ENCODE peak calls at places on chromosomes 11 and 22, in nine cellular contexts. A, F, T, M, L, N, H, B and Y are unnamed samples.
A peak's percentile ranks its signal among the peaks of the same experiment; 100 is the strongest.

GRCh38 chr11:117172678-117173421 is 5.7 kb upstream of the SIDT2 start:
- DNase-seq in B (peak; percentile 45), T (no peak), N (no peak), L (no peak), A (no peak), H (peak; percentile 74), F (no peak), M (no peak), Y (peak; percentile 90)

GRCh38 chr22:35230839-35231584 is 26.3 kb upstream of the HMGXB4 start:
- DNase-seq in L (no peak), F (peak; percentile 0), T (no peak), H (no peak), A (no peak), N (peak; percentile 17), B (no peak), M (no peak), Y (no peak)

GRCh38 chr11:87263979-87264378 is 226.2 kb downstream of the TMEM135 start:
- DNase-seq in L (no peak), B (no peak), M (no peak), N (no peak), F (no peak), H (no peak), T (no peak), A (no peak), Y (no peak)

GRCh38 chr11:131592734-131593133 is 222.3 kb downstream of the NTM start:
- DNase-seq in A (no peak), T (no peak), M (no peak), L (no peak), N (no peak), H (no peak), B (no peak), F (no peak), Y (no peak)

GRCh38 chr11:282171-282570 is 4.0 kb downstream of the NLRP6 start:
- DNase-seq in H (no peak), A (no peak), N (no peak), B (no peak), M (no peak), T (no peak), L (no peak), F (no peak), Y (no peak)

GRCh38 chr11:47257518-47258316 is at the start of gene NR1H3:
- DNase-seq in H (peak; percentile 75), F (no peak), M (peak; percentile 84), N (peak; percentile 82), L (peak; percentile 86), A (no peak), B (no peak), T (peak; percentile 59), Y (peak; percentile 60)

GRCh38 chr11:1435820-1436467 is 46.2 kb downstream of the BRSK2 start:
- DNase-seq in H (no peak), F (no peak), L (no peak), N (no peak), T (no peak), M (no peak), B (no peak), A (no peak), Y (no peak)

GRCh38 chr11:119684361-119685072 is 44.5 kb downstream of the NECTIN1 start:
- DNase-seq in H (peak; percentile 45), T (peak; percentile 62), A (no peak), N (no peak), L (no peak), F (no peak), M (peak; percentile 46), B (peak; percentile 24), Y (peak; percentile 46)

GRCh38 chr11:84714316-84714780 is 912.8 kb downstream of the DLG2 start:
- DNase-seq in L (peak; percentile 29), M (peak; percentile 79), B (no peak), A (peak; percentile 48), H (peak; percentile 13), T (peak; percentile 34), F (peak; percentile 61), N (peak; percentile 65), Y (peak; percentile 1)

GRCh38 chr22:26845016-26845728 is 187.8 kb downstream of the MIAT start:
- DNase-seq in T (peak; percentile 3), A (no peak), B (no peak), L (no peak), M (no peak), F (no peak), N (no peak), H (no peak), Y (no peak)

GRCh38 chr11:18710545-18710944 is 12.0 kb downstream of the TMEM86A start:
- DNase-seq in T (no peak), F (no peak), H (no peak), N (no peak), A (no peak), L (no peak), B (no peak), M (no peak), Y (no peak)

GRCh38 chr11:13169709-13170108 is 107.9 kb upstream of the BMAL1 start:
- DNase-seq in B (no peak), F (no peak), L (no peak), A (no peak), H (peak; percentile 95), T (peak; percentile 91), M (no peak), N (no peak), Y (peak; percentile 78)

GRCh38 chr11:66366844-66367477 is 4.6 kb downstream of the SLC29A2 start:
- DNase-seq in T (no peak), N (no peak), B (no peak), H (no peak), L (no peak), F (no peak), M (no peak), A (no peak), Y (no peak)

GRCh38 chr11:128187377-128187776 is 400.0 kb downstream of the ETS1 start:
- DNase-seq in L (no peak), T (no peak), M (no peak), F (no peak), N (no peak), B (no peak), A (no peak), H (no peak), Y (peak; percentile 32)

GRCh38 chr11:102253018-102253775 is 64.1 kb upstream of the BIRC3 start:
- DNase-seq in N (peak; percentile 27), B (no peak), A (no peak), T (no peak), M (no peak), H (peak; percentile 25), L (no peak), F (no peak), Y (no peak)

GRCh38 chr22:32844251-32844650 is 42.7 kb downstream of the TIMP3 start:
- DNase-seq in A (no peak), H (no peak), T (no peak), N (no peak), M (no peak), L (no peak), F (no peak), B (no peak), Y (no peak)